ENCODE peak calls at places on chromosomes 16 and 17, in seven cellular contexts. C, M, T, Z, A, I and N are unnamed samples.

GRCh38 chr16:80084614-80085013 is 456.2 kb upstream of the DYNLRB2 start:
- DNase-seq in C (no peak), M (no peak), T (peak), Z (peak), A (peak), I (no peak), N (no peak)

GRCh38 chr17:22304667-22305303 is 612.5 kb downstream of the KCNJ18 start:
- DNase-seq in C (no peak), M (no peak), T (no peak), Z (no peak), A (no peak), I (no peak), N (no peak)

GRCh38 chr17:79562117-79562805 is 48.6 kb downstream of the RBFOX3 start:
- DNase-seq in C (no peak), M (no peak), T (no peak), Z (no peak), A (no peak), I (peak), N (no peak)

GRCh38 chr16:3007957-3008748 is 4.6 kb upstream of the CLDN9 start:
- DNase-seq in C (no peak), M (no peak), T (no peak), Z (no peak), A (no peak), I (no peak), N (no peak)

GRCh38 chr17:16479264-16479663 is 12.7 kb downstream of the LRRC75A start:
- DNase-seq in C (no peak), M (no peak), T (no peak), Z (no peak), A (no peak), I (no peak), N (no peak)

GRCh38 chr16:1262210-1262845 is 6.5 kb downstream of the TPSD1 start:
- DNase-seq in C (no peak), M (no peak), T (no peak), Z (no peak), A (no peak), I (no peak), N (no peak)

GRCh38 chr16:74291176-74291575 is 5.4 kb upstream of the PSMD7 start:
- DNase-seq in C (no peak), M (no peak), T (no peak), Z (no peak), A (no peak), I (no peak), N (no peak)

GRCh38 chr16:87233928-87234327 is 83.3 kb downstream of the C16orf95 start:
- DNase-seq in C (no peak), M (no peak), T (no peak), Z (peak), A (no peak), I (no peak), N (no peak)

GRCh38 chr17:8119575-8120519 is 1.5 kb upstream of the ALOXE3 start:
- DNase-seq in C (peak), M (no peak), T (peak), Z (peak), A (peak), I (peak), N (peak)

GRCh38 chr16:79247386-79247785 is 353.2 kb downstream of the MAF start:
- DNase-seq in C (no peak), M (no peak), T (no peak), Z (no peak), A (no peak), I (no peak), N (no peak)

GRCh38 chr16:85361441-85362118 is 249.3 kb upstream of the CIBAR2 start:
- DNase-seq in C (no peak), M (no peak), T (no peak), Z (no peak), A (peak), I (no peak), N (no peak)

GRCh38 chr16:14148569-14148968 is 77.5 kb downstream of the MRTFB start:
- DNase-seq in C (no peak), M (no peak), T (no peak), Z (no peak), A (no peak), I (no peak), N (no peak)

GRCh38 chr17:31061678-31062077 is 33.1 kb upstream of the NF1 start:
- DNase-seq in C (no peak), M (no peak), T (no peak), Z (no peak), A (no peak), I (no peak), N (peak)

GRCh38 chr16:11627822-11628457 is 40.3 kb upstream of the SNN start:
- DNase-seq in C (no peak), M (no peak), T (no peak), Z (peak), A (peak), I (no peak), N (no peak)

GRCh38 chr16:74448990-74449389 is 27.7 kb upstream of the CLEC18B start:
- DNase-seq in C (no peak), M (no peak), T (no peak), Z (peak), A (peak), I (no peak), N (no peak)

GRCh38 chr16:70694088-70694487 is 8.2 kb upstream of the MTSS2 start:
- DNase-seq in C (no peak), M (no peak), T (no peak), Z (peak), A (no peak), I (no peak), N (no peak)

GRCh38 chr16:4450921-4451619 is 23.4 kb downstream of the NMRAL1 start:
- DNase-seq in C (no peak), M (no peak), T (no peak), Z (no peak), A (no peak), I (no peak), N (no peak)

GRCh38 chr17:10018461-10018891 is 113.4 kb upstream of the RCVRN start:
- DNase-seq in C (no peak), M (no peak), T (peak), Z (no peak), A (no peak), I (no peak), N (no peak)

GRCh38 chr17:13437966-13438779 is 163.6 kb downstream of the HS3ST3A1 start:
- DNase-seq in C (no peak), M (no peak), T (no peak), Z (peak), A (no peak), I (no peak), N (no peak)

GRCh38 chr16:50440531-50440930 is 71.7 kb upstream of the BRD7 start:
- DNase-seq in C (no peak), M (no peak), T (no peak), Z (no peak), A (no peak), I (no peak), N (peak)

GRCh38 chr16:75727221-75727620 is 931 bp upstream of the CPHXL start:
- DNase-seq in C (no peak), M (no peak), T (no peak), Z (no peak), A (no peak), I (no peak), N (no peak)

GRCh38 chr17:34669511-34669910 is 90.1 kb downstream of the TMEM132E start:
- DNase-seq in C (no peak), M (no peak), T (no peak), Z (no peak), A (no peak), I (no peak), N (peak)

GRCh38 chr16:26569793-26570192 is 496.9 kb upstream of the C16orf82 start:
- DNase-seq in C (peak), M (no peak), T (peak), Z (no peak), A (no peak), I (no peak), N (no peak)

GRCh38 chr17:43171761-43172487 is 910 bp downstream of the NBR1 start:
- DNase-seq in C (peak), M (no peak), T (peak), Z (peak), A (peak), I (no peak), N (peak)

GRCh38 chr17:296382-296781 is 56.2 kb downstream of the RPH3AL start:
- DNase-seq in C (no peak), M (no peak), T (no peak), Z (no peak), A (no peak), I (peak), N (no peak)

GRCh38 chr17:77697480-77698400 is 260.8 kb upstream of the TNRC6C start:
- DNase-seq in C (no peak), M (no peak), T (no peak), Z (no peak), A (no peak), I (peak), N (peak)

GRCh38 chr17:40371261-40371929 is 6.9 kb upstream of the GJD3 start:
- DNase-seq in C (peak), M (no peak), T (no peak), Z (no peak), A (no peak), I (no peak), N (no peak)

GRCh38 chr16:85428168-85428898 is 184.8 kb upstream of the GSE1 start:
- DNase-seq in C (no peak), M (no peak), T (no peak), Z (peak), A (peak), I (peak), N (no peak)

GRCh38 chr16:84617631-84618427 is at the start of gene COTL1:
- DNase-seq in C (peak), M (peak), T (peak), Z (peak), A (peak), I (peak), N (peak)